ENCODE peak calls at places on chromosomes 5 and 9, in seven cellular contexts. T is GM23338; N is activated naive CD8-positive, alpha-beta T cell treated with anti-CD3 and anti-CD28 coated beads for 36 hours; Z is MCF 10A; V is neural crest cell; H is iris pigment epithelial cell; U is hepatic stellate cell. G is an unnamed sample.

GRCh38 chr9:129140397-129141065 is 29.3 kb downstream of the PTPA start:
- DNase-seq in T (peak), N (peak), Z (peak), V (peak), H (peak), U (no peak), G (peak)

GRCh38 chr5:173789031-173789920 is 98.9 kb upstream of the CPEB4 start:
- DNase-seq in T (no peak), N (no peak), Z (peak), V (no peak), H (peak), U (peak), G (peak)

GRCh38 chr5:32842798-32843531 is 131.8 kb downstream of the NPR3 start:
- DNase-seq in T (no peak), N (no peak), Z (no peak), V (no peak), H (no peak), U (no peak), G (no peak)

GRCh38 chr5:140794594-140795258 is at the start of gene PCDHA2:
- DNase-seq in T (peak), N (no peak), Z (no peak), V (no peak), H (no peak), U (no peak), G (no peak)

GRCh38 chr5:59673438-59674058 is 220.0 kb downstream of the PDE4D start:
- DNase-seq in T (peak), N (no peak), Z (peak), V (no peak), H (peak), U (peak), G (peak)

GRCh38 chr5:125746936-125747335 is 676.3 kb upstream of the GRAMD2B start:
- DNase-seq in T (no peak), N (no peak), Z (no peak), V (no peak), H (no peak), U (no peak), G (no peak)

GRCh38 chr5:132752581-132753125 is 5.4 kb downstream of the CCNI2 start:
- DNase-seq in T (no peak), N (no peak), Z (no peak), V (no peak), H (no peak), U (no peak), G (no peak)

GRCh38 chr5:95838001-95838520 is 15.5 kb upstream of the GLRX start:
- DNase-seq in T (no peak), N (no peak), Z (no peak), V (no peak), H (no peak), U (no peak), G (no peak)

GRCh38 chr5:140038373-140038957 is 4.6 kb downstream of the NRG2 start:
- DNase-seq in T (peak), N (no peak), Z (no peak), V (no peak), H (peak), U (peak), G (no peak)

GRCh38 chr5:14560091-14560595 is 21.4 kb upstream of the OTULINL start:
- DNase-seq in T (no peak), N (no peak), Z (no peak), V (no peak), H (no peak), U (no peak), G (no peak)

G was measured in HCEC 1CT.